ENCODE peak calls at places on chromosomes 5 and 9, in eight cellular contexts. U is left ventricle myocardium inferior; Q is neural progenitor cell; B is fibroblast of lung; X is tibial artery; O is left lung; F is endodermal cell; H is CD8-positive, alpha-beta T cell. S is an unnamed sample. For H3K4me1 and H3K36me3, the result is how much of the 10 kb centered on the place peaks cover.

GRCh38 chr5:125412561-125413535 is 666.4 kb upstream of the ZNF608 start:
- DNase-seq in Q (peak), U (peak), B (peak), F (peak), H (no peak), X (peak), O (peak), S (peak)

GRCh38 chr5:138352722-138353549 is 451 bp downstream of the KDM3B start:
- DNase-seq in Q (peak), F (peak), H (peak), U (peak), X (peak), O (peak), B (peak), S (peak)

GRCh38 chr5:10703676-10704075 is 57.4 kb downstream of the DAP start:
- DNase-seq in O (no peak), H (no peak), B (no peak), F (no peak), X (no peak), Q (no peak), U (no peak), S (no peak)

GRCh38 chr5:149697001-149697400 is 33.1 kb upstream of the PPARGC1B start:
- DNase-seq in B (peak), X (no peak), H (no peak), U (no peak), F (no peak), Q (no peak), O (no peak), S (no peak)

GRCh38 chr9:87606921-87607521 is 109.4 kb downstream of the DAPK1 start:
- DNase-seq in F (no peak), H (no peak), Q (peak), X (no peak), B (peak), O (no peak), U (no peak), S (no peak)

GRCh38 chr9:73153793-73154227 is 2.1 kb downstream of the ANXA1 start:
- DNase-seq in U (no peak), B (peak), X (no peak), O (no peak), Q (no peak), H (no peak), F (no peak), S (no peak)

GRCh38 chr5:149337746-149338145 is 7.6 kb upstream of the GRPEL2 start:
- DNase-seq in X (no peak), Q (no peak), U (no peak), F (no peak), O (no peak), H (no peak), B (no peak), S (no peak)

GRCh38 chr5:76771705-76772405 is 47.0 kb upstream of the F2RL1 start:
- DNase-seq in Q (no peak), H (no peak), X (no peak), O (no peak), U (no peak), F (no peak), B (peak), S (no peak)

GRCh38 chr5:143741418-143741817 is 70.5 kb upstream of the HMHB1 start:
- DNase-seq in U (no peak), B (no peak), H (no peak), F (no peak), X (no peak), Q (no peak), O (no peak), S (no peak)

GRCh38 chr9:34428325-34428958 is 29.9 kb downstream of the FAM219A start:
- DNase-seq in U (no peak), F (no peak), B (peak), X (no peak), H (no peak), O (no peak), Q (no peak), S (no peak)

GRCh38 chr9:134985451-134985850 is 67.7 kb upstream of the FCN1 start:
- DNase-seq in U (no peak), X (no peak), O (peak), F (no peak), H (no peak), B (no peak), Q (no peak), S (peak)

GRCh38 chr9:4170231-4170630 is 129.6 kb downstream of the GLIS3 start:
- DNase-seq in U (no peak), F (no peak), Q (no peak), X (no peak), B (peak), H (no peak), O (no peak), S (no peak)

GRCh38 chr5:26955161-26955560 is 83.2 kb downstream of the CDH9 start:
- DNase-seq in B (no peak), Q (no peak), U (no peak), O (no peak), H (no peak), X (no peak), F (no peak), S (no peak)

GRCh38 chr5:6831678-6832077 is 118.4 kb downstream of the TENT4A start:
- DNase-seq in B (no peak), X (no peak), H (no peak), F (no peak), Q (no peak), U (no peak), O (no peak), S (no peak)

GRCh38 chr5:65061974-65062353 is 293.2 kb downstream of the CWC27 start:
- DNase-seq in H (no peak), O (no peak), U (no peak), B (no peak), F (no peak), Q (no peak), X (no peak), S (no peak)

GRCh38 chr9:91474656-91475055 is 51.0 kb upstream of the NFIL3 start:
- DNase-seq in Q (no peak), F (no peak), U (no peak), O (no peak), H (no peak), X (no peak), B (peak), S (no peak)

GRCh38 chr5:82222597-82223574 is 55.3 kb downstream of the RPS23 start:
- DNase-seq in U (no peak), Q (no peak), B (peak), X (no peak), O (no peak), H (no peak), F (no peak), S (no peak)

GRCh38 chr5:114657342-114658130 is 295.7 kb downstream of the KCNN2 start:
- DNase-seq in H (no peak), U (no peak), F (no peak), X (no peak), B (no peak), O (no peak), Q (no peak), S (no peak)

GRCh38 chr5:219492-219891 is 1.4 kb downstream of the SDHA start:
- DNase-seq in X (no peak), H (peak), B (peak), Q (peak), O (no peak), U (no peak), F (peak), S (no peak)

GRCh38 chr5:81395262-81395661 is 1.3 kb upstream of the ACOT12 start:
- DNase-seq in O (no peak), B (no peak), F (no peak), U (no peak), H (no peak), Q (no peak), X (no peak), S (no peak)

GRCh38 chr5:156835905-156836304 is 14.2 kb upstream of the PPP1R2B start:
- DNase-seq in Q (peak), F (peak), O (no peak), H (no peak), B (no peak), X (no peak), U (no peak), S (no peak)

GRCh38 chr5:2156358-2157059 is 273.8 kb upstream of the IRX4 start:
- DNase-seq in H (no peak), F (no peak), B (no peak), X (no peak), U (no peak), O (no peak), Q (no peak), S (no peak)

GRCh38 chr5:87394407-87394806 is 18.3 kb downstream of the CCNH start:
- DNase-seq in O (no peak), X (no peak), H (no peak), U (no peak), F (no peak), B (peak), Q (no peak), S (no peak)

GRCh38 chr9:25636026-25636425 is 42.2 kb downstream of the TUSC1 start:
- DNase-seq in U (no peak), O (no peak), X (no peak), F (no peak), B (no peak), Q (no peak), H (no peak), S (no peak)

GRCh38 chr9:37617837-37618236 is 25.4 kb upstream of the TOMM5 start:
- DNase-seq in X (no peak), B (peak), H (no peak), F (peak), Q (peak), U (no peak), O (no peak), S (no peak)

DNA sequence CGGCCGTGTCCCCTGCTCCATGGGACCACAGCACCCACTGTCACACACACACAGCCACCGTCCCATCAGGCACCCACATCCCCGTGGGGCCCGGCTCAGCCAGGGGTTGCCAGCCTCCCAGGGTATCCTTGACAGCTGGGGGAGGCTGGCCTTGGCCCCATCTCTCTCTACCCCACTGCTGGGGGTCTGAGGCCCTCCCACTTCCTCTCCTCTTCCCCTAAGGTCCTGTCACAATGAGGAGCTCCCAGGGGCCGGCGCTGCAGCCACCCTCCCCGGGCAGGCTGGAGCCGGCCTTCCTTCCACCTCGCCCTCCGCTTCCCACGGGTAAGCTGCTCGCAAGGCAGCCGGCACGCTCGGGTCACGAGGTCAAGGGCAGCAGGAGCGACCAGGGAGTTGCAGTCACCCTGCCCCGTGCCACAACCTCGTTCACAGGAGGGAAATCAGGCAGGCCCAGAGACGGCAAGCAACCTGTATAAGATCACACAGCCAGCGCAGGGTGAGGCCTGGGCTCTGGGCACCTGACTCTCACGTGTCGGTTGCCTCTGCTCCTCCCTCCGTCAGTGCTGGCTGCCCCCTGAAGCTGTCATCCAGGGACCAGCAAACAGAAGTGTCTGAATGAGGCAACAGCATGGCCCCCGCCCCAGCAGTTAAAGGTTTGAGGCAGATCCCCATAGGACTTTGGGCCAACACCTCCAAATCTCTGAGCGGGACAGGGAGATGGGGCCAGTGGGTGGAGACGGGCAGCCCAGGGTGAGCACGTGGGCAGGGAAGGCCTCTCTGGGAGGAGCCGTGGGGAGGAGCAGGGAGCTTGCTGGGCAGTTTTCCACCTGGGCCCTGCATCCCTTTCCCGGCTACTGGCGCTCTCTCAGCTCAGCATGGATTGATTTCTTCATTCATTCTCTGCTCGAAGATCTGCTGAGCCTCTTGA is 38.8 kb upstream of the NOTCH1 start:
- DNase-seq in H (no peak), F (no peak), Q (no peak), B (no peak), O (no peak), X (no peak), U (no peak), S (no peak)
- H3K4me1 ChIP-seq in H (under half), F (under half), Q (half or more), B (under half), O (under half), X (under half), U (half or more), S (under half)

GRCh38 chr5:100708625-100709171 is 173.5 kb downstream of the FAM174A start:
- DNase-seq in H (no peak), F (no peak), U (no peak), O (no peak), X (no peak), B (no peak), Q (no peak), S (no peak)

GRCh38 chr5:100709771-100710170 is 174.6 kb downstream of the FAM174A start:
- DNase-seq in F (no peak), Q (no peak), U (no peak), O (no peak), H (no peak), X (no peak), B (no peak), S (no peak)

DNA sequence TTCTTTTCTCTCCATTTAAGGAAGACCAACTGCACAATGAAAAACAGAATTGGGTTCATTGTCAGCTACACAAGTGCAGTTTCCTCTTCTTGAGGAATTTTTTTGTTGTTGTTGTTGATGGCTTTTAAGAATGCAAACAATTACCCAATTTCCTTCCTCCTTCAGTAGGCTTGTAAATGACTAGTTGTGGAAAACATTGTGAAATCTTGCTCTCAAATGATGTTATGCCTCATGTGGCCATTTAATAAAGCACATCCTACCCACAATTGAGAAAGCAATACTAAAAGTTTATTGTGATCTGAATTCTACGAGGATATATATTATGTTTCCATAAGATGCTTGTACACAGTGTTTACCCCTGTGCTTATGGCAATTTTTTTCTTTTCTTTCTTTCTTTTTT is 171.6 kb downstream of the FAM174A start:
- DNase-seq in Q (no peak), O (no peak), H (no peak), X (no peak), B (peak), U (no peak), F (no peak), S (no peak)
- TF ChIP-seq CTCF in Q (peak), O (peak), H (peak), X (peak), B (peak), U (peak), F (peak), S (no peak)

DNA sequence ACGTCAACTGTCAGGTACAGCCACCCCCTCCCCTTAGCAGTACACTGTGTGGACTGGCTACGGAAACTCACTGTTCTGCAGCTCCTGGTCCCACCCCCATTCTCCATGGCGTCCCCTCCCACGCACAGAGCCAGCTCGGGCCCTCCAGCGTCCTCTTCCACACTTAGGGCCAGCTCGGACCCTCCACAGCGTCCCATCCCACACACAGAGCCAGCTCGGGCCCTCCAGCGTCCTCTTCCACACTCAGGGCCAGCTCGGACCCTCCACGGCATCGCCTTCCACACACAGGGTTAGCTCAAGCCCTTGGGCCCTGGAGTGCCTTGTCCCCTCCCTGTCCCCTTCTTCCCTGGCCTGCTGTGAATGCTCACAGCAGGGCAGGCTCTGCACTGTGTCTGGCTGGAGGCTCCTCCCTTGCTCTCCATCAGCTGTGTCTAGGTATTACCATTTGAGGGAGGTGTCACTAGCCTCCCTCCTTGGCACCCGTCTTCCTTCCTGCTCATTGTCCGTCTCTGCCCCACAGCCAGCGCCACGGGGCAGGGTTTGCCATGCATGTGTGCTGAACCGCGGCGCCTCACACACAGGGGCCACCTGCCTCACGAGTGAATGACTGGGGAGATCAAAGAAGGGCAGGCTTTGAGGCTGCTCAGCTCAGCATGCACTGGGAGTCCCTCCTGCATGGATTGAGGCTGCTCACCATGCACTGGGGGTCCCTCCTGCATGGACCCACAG is 78.5 kb upstream of the CACNA1B start:
- DNase-seq in F (no peak), U (no peak), B (no peak), H (no peak), O (no peak), X (no peak), Q (no peak), S (no peak)
- H3K36me3 ChIP-seq in F (half or more), U (half or more), B (under half), H (under half), O (under half), X (under half), Q (under half), S (half or more)

DNA sequence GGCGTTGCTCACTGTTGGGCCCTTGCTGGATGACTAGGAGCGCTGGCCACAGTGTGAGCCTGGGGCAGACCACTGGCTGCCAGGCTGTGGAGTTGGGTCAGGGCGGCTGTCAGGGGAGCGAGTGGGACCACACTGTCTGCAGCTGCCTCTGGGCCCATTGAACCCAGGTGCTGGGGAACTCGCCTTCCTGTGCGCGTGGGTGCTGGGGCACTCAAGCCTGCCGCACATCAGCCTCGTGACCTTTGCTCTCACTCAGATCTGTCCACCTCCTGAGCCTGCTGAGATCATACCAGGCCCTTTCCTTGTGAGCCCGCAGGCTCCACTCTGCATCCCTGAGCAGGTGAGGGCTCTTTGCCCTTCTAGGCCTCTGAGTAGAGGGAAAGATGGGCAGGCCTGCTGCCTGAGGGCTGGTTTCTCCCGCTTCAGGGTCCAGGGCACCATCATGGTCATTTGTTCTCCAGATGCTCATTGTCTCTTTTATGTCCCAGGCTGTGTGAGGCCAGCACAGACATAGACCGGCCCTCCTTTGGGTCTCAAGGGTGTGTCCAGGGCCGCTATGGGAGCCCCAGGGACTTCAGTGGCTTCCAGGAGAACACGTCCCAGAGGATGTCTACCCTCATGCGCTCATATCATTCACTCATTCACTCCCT is 26.5 kb downstream of the WNK2 start:
- DNase-seq in X (no peak), F (no peak), H (no peak), B (no peak), U (no peak), O (no peak), Q (no peak), S (no peak)
- H3K4me1 ChIP-seq in X (under half), F (under half), H (under half), B (under half), U (half or more), O (under half), Q (under half), S (under half)

DNA sequence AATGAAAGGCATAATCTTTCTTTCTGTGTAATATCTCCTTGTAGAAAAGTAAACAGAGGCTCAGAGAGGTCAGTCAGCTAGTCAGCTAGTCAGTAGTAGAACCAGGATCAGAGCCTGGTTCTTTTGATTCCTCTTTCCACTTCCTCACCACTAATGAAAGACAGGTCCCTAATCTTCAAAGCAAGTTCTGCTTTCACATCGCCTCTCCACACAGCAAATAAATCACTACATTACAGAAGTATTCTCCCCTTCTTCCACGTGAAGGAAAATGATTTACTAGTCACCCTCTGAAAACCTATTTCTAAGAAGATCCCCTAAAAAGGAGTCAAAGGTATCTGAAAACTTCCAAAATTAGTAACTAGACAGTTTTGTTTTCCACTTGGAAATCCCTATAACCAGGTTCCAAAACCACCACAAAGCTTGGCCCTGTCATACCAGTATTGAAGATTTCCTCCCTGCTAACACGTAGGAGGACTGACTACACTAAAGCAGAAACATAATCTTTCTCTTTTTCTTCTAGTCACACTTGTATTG is 140.5 kb upstream of the TARS1 start:
- DNase-seq in Q (no peak), B (peak), H (no peak), U (no peak), X (no peak), O (no peak), F (no peak), S (no peak)
- TF ChIP-seq CTCF in Q (no peak), B (no peak), H (no peak), U (no peak), X (no peak), O (no peak), F (no peak), S (no peak)